ENCODE peak calls at places on chromosome 21, in six cellular contexts. One of them, this sample, is unnamed.
A peak's percentile ranks its signal among the peaks of the same experiment; 100 is the strongest.

GRCh38 chr21:41282412-41282811 is 34.2 kb upstream of the FAM3B start:
- DNase-seq in HepG2: no peak
- DNase-seq in K562: no peak
- DNase-seq in GM12878: no peak
- DNase-seq in endothelial cell of umbilical vein: no peak
- DNase-seq in A549: no peak
- DNase-seq in this sample: no peak

GRCh38 chr21:41859297-41859980 is 19.7 kb downstream of the PRDM15 start:
- DNase-seq in HepG2: no peak
- DNase-seq in endothelial cell of umbilical vein: no peak
- DNase-seq in GM12878: no peak
- DNase-seq in K562: no peak
- DNase-seq in A549: no peak
- DNase-seq in this sample: no peak

GRCh38 chr21:35106246-35106835 is 57.2 kb upstream of the RUNX1 start:
- DNase-seq in K562: peak; percentile 97
- DNase-seq in HepG2: no peak
- DNase-seq in A549: no peak
- DNase-seq in GM12878: no peak
- DNase-seq in endothelial cell of umbilical vein: no peak
- DNase-seq in this sample: no peak

GRCh38 chr21:35226960-35227741 is 178.0 kb upstream of the RUNX1 start:
- DNase-seq in HepG2: no peak
- DNase-seq in endothelial cell of umbilical vein: no peak
- DNase-seq in GM12878: peak; percentile 74
- DNase-seq in A549: no peak
- DNase-seq in K562: no peak
- DNase-seq in this sample: peak; percentile 58

GRCh38 chr21:21101911-21102310 is 103.7 kb downstream of the NCAM2 start:
- DNase-seq in HepG2: peak; percentile 3
- DNase-seq in GM12878: no peak
- DNase-seq in K562: peak; percentile 66
- DNase-seq in A549: no peak
- DNase-seq in endothelial cell of umbilical vein: no peak
- DNase-seq in this sample: peak; percentile 54

GRCh38 chr21:46168659-46169386 is 13.4 kb upstream of the FTCD start:
- DNase-seq in A549: no peak
- DNase-seq in endothelial cell of umbilical vein: no peak
- DNase-seq in K562: no peak
- DNase-seq in GM12878: no peak
- DNase-seq in HepG2: no peak
- DNase-seq in this sample: no peak

GRCh38 chr21:34885636-34886553 is 163.2 kb downstream of the RUNX1 start:
- DNase-seq in K562: peak; percentile 38
- DNase-seq in A549: no peak
- DNase-seq in endothelial cell of umbilical vein: peak; percentile 63
- DNase-seq in GM12878: no peak
- DNase-seq in HepG2: peak; percentile 55
- DNase-seq in this sample: no peak

GRCh38 chr21:17406202-17406601 is 106.6 kb upstream of the CXADR start:
- DNase-seq in HepG2: no peak
- DNase-seq in K562: no peak
- DNase-seq in GM12878: no peak
- DNase-seq in A549: no peak
- DNase-seq in endothelial cell of umbilical vein: no peak
- DNase-seq in this sample: no peak

GRCh38 chr21:36175771-36176565 is 19.3 kb downstream of the DOP1B start:
- DNase-seq in GM12878: no peak
- DNase-seq in A549: no peak
- DNase-seq in HepG2: no peak
- DNase-seq in K562: no peak
- DNase-seq in endothelial cell of umbilical vein: no peak
- DNase-seq in this sample: no peak

GRCh38 chr21:21397464-21397863 is 399.3 kb downstream of the NCAM2 start:
- DNase-seq in endothelial cell of umbilical vein: no peak
- DNase-seq in HepG2: no peak
- DNase-seq in GM12878: no peak
- DNase-seq in A549: no peak
- DNase-seq in K562: no peak
- DNase-seq in this sample: no peak

GRCh38 chr21:20404915-20405314 is 593.3 kb upstream of the NCAM2 start:
- DNase-seq in A549: no peak
- DNase-seq in K562: peak; percentile 21
- DNase-seq in GM12878: no peak
- DNase-seq in HepG2: no peak
- DNase-seq in endothelial cell of umbilical vein: no peak
- DNase-seq in this sample: no peak

GRCh38 chr21:34243562-34243961 is 120.2 kb upstream of the KCNE2 start:
- DNase-seq in GM12878: no peak
- DNase-seq in HepG2: peak; percentile 5
- DNase-seq in A549: peak; percentile 16
- DNase-seq in endothelial cell of umbilical vein: peak; percentile 31
- DNase-seq in K562: peak; percentile 36
- DNase-seq in this sample: peak; percentile 55

GRCh38 chr21:21682172-21682571 is 684.0 kb downstream of the NCAM2 start:
- DNase-seq in endothelial cell of umbilical vein: no peak
- DNase-seq in GM12878: no peak
- DNase-seq in A549: no peak
- DNase-seq in HepG2: no peak
- DNase-seq in K562: no peak
- DNase-seq in this sample: no peak

GRCh38 chr21:31658053-31658452 is 1.4 kb upstream of the SOD1 start:
- DNase-seq in HepG2: peak; percentile 62
- DNase-seq in endothelial cell of umbilical vein: no peak
- DNase-seq in K562: peak; percentile 43
- DNase-seq in GM12878: no peak
- DNase-seq in A549: no peak
- DNase-seq in this sample: no peak

GRCh38 chr21:40120944-40121575 is 253.8 kb downstream of the PCP4 start:
- DNase-seq in A549: peak; percentile 11
- DNase-seq in K562: peak; percentile 26
- DNase-seq in endothelial cell of umbilical vein: no peak
- DNase-seq in GM12878: no peak
- DNase-seq in HepG2: peak; percentile 2
- DNase-seq in this sample: peak; percentile 15

GRCh38 chr21:34020005-34020847 is 53.2 kb upstream of the MRPS6 start:
- DNase-seq in GM12878: peak; percentile 92
- DNase-seq in K562: no peak
- DNase-seq in HepG2: peak; percentile 19
- DNase-seq in A549: peak; percentile 6
- DNase-seq in endothelial cell of umbilical vein: no peak
- DNase-seq in this sample: peak; percentile 89

GRCh38 chr21:35072960-35073359 is 23.9 kb upstream of the RUNX1 start:
- DNase-seq in endothelial cell of umbilical vein: peak; percentile 60
- DNase-seq in GM12878: no peak
- DNase-seq in A549: no peak
- DNase-seq in HepG2: no peak
- DNase-seq in K562: no peak
- DNase-seq in this sample: no peak

GRCh38 chr21:32309906-32310460 is 11.3 kb downstream of the MRAP start:
- DNase-seq in endothelial cell of umbilical vein: no peak
- DNase-seq in A549: no peak
- DNase-seq in GM12878: no peak
- DNase-seq in K562: no peak
- DNase-seq in HepG2: no peak
- DNase-seq in this sample: no peak

DNA sequence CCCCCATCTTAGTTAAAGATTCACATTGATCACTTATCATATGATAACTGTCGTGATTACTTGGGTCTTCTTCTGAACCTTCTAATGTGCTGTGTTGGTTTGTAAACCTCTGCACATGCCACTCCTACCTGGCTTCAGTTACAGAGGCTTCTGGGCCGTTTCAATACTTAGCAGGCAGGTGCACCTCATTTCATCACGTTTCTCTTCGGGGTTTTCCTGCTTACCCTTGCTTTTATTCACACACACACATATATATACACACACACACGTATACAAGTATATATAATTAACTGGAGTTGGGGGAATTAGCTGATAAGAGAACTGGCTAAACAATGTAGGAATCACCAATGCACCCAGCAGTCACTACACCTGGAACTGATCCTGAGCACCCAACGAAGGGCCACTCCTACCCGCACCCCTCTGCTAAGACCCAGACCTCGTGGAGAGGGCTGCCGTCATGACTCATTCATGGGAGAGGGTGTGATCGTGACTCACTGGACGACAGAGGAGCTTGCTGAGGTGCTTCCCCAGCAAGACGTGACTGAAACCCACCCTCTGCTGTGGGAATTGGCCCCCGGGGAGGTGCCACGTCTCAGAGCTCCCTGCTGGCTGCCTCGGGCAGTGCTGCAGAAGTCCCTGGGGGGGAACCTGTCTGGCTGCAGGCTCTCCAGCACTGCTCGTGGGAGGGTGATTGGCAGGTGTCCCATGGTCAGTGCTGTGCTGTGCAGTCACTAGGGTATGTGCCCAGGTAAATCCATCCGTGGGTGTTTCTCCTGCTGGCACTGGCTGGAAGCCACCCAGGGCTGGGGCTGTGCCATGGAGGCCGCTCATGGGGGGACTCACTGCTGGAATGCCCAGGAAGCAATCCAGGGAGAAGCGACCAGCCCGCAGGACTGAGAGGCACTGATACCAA is 166.6 kb downstream of the DYRK1A start:
- DNase-seq in A549: peak; percentile 35
- DNase-seq in HepG2: no peak
- DNase-seq in K562: peak; percentile 69
- DNase-seq in endothelial cell of umbilical vein: no peak
- DNase-seq in GM12878: no peak
- DNase-seq in this sample: peak; percentile 78
- TF ChIP-seq MYC in A549: no peak
- TF ChIP-seq MYC in HepG2: no peak
- TF ChIP-seq MYC in K562: peak; percentile 51
- TF ChIP-seq MYC in endothelial cell of umbilical vein: no peak
- TF ChIP-seq MYC in GM12878: no peak
- TF ChIP-seq MYC in this sample: peak; percentile 41

GRCh38 chr21:44437371-44437695 is 18.0 kb upstream of the LRRC3 start:
- DNase-seq in endothelial cell of umbilical vein: no peak
- DNase-seq in K562: no peak
- DNase-seq in A549: no peak
- DNase-seq in HepG2: no peak
- DNase-seq in GM12878: no peak
- DNase-seq in this sample: no peak

GRCh38 chr21:44436958-44437357 is 18.4 kb upstream of the LRRC3 start:
- DNase-seq in HepG2: no peak
- DNase-seq in GM12878: no peak
- DNase-seq in endothelial cell of umbilical vein: no peak
- DNase-seq in A549: no peak
- DNase-seq in K562: no peak
- DNase-seq in this sample: no peak

GRCh38 chr21:44434936-44435635 is 20.2 kb upstream of the LRRC3 start:
- DNase-seq in K562: no peak
- DNase-seq in endothelial cell of umbilical vein: no peak
- DNase-seq in A549: no peak
- DNase-seq in HepG2: no peak
- DNase-seq in GM12878: no peak
- DNase-seq in this sample: no peak

GRCh38 chr21:44434568-44434925 is 20.8 kb upstream of the LRRC3 start:
- DNase-seq in HepG2: no peak
- DNase-seq in endothelial cell of umbilical vein: no peak
- DNase-seq in K562: no peak
- DNase-seq in A549: no peak
- DNase-seq in GM12878: no peak
- DNase-seq in this sample: no peak

DNA sequence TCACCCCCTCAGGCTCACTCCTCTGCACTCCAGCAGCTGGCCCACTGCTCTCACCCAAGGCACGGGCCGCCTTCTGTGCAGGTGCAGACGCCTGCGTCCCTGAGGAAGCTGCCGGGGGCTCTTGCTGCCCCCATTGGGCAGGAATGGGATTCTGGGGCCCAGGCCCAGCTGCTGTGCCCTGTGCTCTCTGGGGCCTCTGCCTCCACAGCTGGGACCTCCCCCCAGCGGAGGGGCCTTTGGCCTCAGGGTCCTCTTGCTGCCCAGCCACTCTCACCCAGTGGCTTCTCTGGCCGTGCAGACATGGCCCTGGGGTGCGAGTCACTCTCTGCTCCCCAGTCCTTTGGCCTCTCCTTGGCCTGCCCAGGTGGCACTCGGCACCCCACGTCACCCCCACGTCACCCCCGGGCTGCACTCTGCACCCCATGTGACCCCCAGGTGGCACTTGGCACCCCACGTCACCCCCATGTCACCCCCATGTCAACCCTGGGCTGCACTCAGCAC is 19.1 kb upstream of the LRRC3 start:
- DNase-seq in A549: no peak
- DNase-seq in endothelial cell of umbilical vein: no peak
- DNase-seq in K562: no peak
- DNase-seq in HepG2: no peak
- DNase-seq in GM12878: no peak
- DNase-seq in this sample: no peak
- TF ChIP-seq POLR2A in A549: no peak
- TF ChIP-seq POLR2A in endothelial cell of umbilical vein: no peak
- TF ChIP-seq POLR2A in K562: no peak
- TF ChIP-seq POLR2A in HepG2: no peak
- TF ChIP-seq POLR2A in GM12878: no peak
- TF ChIP-seq POLR2A in this sample: no peak

GRCh38 chr21:38680401-38680800 is 125.3 kb upstream of the ETS2 start:
- DNase-seq in HepG2: no peak
- DNase-seq in endothelial cell of umbilical vein: no peak
- DNase-seq in GM12878: no peak
- DNase-seq in K562: no peak
- DNase-seq in A549: no peak
- DNase-seq in this sample: no peak

GRCh38 chr21:38679531-38679930 is 126.2 kb upstream of the ETS2 start:
- DNase-seq in endothelial cell of umbilical vein: peak; percentile 69
- DNase-seq in K562: peak; percentile 16
- DNase-seq in GM12878: peak; percentile 9
- DNase-seq in HepG2: no peak
- DNase-seq in A549: no peak
- DNase-seq in this sample: peak; percentile 59

GRCh38 chr21:38671716-38672115 is 134.0 kb upstream of the ETS2 start:
- DNase-seq in GM12878: no peak
- DNase-seq in endothelial cell of umbilical vein: no peak
- DNase-seq in HepG2: no peak
- DNase-seq in A549: no peak
- DNase-seq in K562: no peak
- DNase-seq in this sample: no peak

GRCh38 chr21:38678827-38679226 is 126.9 kb upstream of the ETS2 start:
- DNase-seq in A549: no peak
- DNase-seq in GM12878: no peak
- DNase-seq in endothelial cell of umbilical vein: no peak
- DNase-seq in HepG2: no peak
- DNase-seq in K562: no peak
- DNase-seq in this sample: no peak

GRCh38 chr21:38675450-38675849 is 130.3 kb upstream of the ETS2 start:
- DNase-seq in endothelial cell of umbilical vein: no peak
- DNase-seq in A549: no peak
- DNase-seq in HepG2: no peak
- DNase-seq in GM12878: no peak
- DNase-seq in K562: no peak
- DNase-seq in this sample: no peak
- TF ChIP-seq MYC in endothelial cell of umbilical vein: no peak
- TF ChIP-seq MYC in A549: no peak
- TF ChIP-seq MYC in HepG2: no peak
- TF ChIP-seq MYC in GM12878: no peak
- TF ChIP-seq MYC in K562: no peak
- TF ChIP-seq MYC in this sample: no peak

DNA sequence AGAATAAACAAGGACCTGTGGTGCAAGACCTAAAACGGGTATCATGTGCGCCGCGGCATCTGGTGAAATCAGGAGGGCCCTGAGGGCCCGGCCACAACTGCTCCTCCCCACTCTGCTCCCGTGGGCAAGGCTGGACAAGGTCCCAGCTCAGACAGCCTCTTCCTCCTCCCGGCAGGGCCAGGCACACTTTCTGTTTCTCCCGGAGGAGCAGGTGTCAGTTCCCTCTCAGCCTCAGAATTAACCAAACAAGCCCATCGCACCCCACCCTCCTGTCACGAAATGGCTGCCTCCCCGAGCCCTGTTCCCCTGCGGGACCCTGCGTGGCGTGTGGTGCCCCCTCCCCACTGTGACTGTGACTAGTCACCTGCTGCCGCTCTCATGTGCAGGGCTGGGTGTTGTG is 15.2 kb downstream of the PTTG1IP start:
- DNase-seq in K562: no peak
- DNase-seq in GM12878: no peak
- DNase-seq in endothelial cell of umbilical vein: no peak
- DNase-seq in HepG2: no peak
- DNase-seq in A549: no peak
- DNase-seq in this sample: no peak
- TF ChIP-seq POLR2A in K562: no peak
- TF ChIP-seq POLR2A in GM12878: no peak
- TF ChIP-seq POLR2A in endothelial cell of umbilical vein: no peak
- TF ChIP-seq POLR2A in HepG2: no peak
- TF ChIP-seq POLR2A in A549: no peak
- TF ChIP-seq POLR2A in this sample: no peak

This sample was measured in NB4.